ENCODE peak calls at places on chromosomes 2 and 18, in five cellular contexts. Z is AML-193; U is activated CD4-positive, alpha-beta T cell treated with anti-CD3 and anti-CD28 coated beads for 48 hours; H is activated T-cell treated with anti-CD3 and anti-CD28 coated beads, Interleukin-2, amount 50 U/mL, for 1 hour; O is ELF-1. D is an unnamed sample.

GRCh38 chr18:13500227-13500865 is 226.0 kb downstream of the FAM210A start:
- DNase-seq in Z (no peak), U (peak; percentile 23), H (no peak), O (peak; percentile 86), D (peak; percentile 88)

GRCh38 chr2:24190503-24190902 is 15.7 kb downstream of the FAM228A start:
- DNase-seq in Z (no peak), U (no peak), H (no peak), O (no peak), D (no peak)

GRCh38 chr2:86337235-86338099 is at the start of gene REEP1:
- DNase-seq in Z (no peak), U (peak; percentile 28), H (peak; percentile 24), O (peak; percentile 28), D (peak; percentile 50)

GRCh38 chr2:202064206-202064880 is 8.7 kb upstream of the KIAA2012 start:
- DNase-seq in Z (no peak), U (peak; percentile 25), H (no peak), O (peak; percentile 69), D (peak; percentile 92)

GRCh38 chr2:43707255-43707654 is 31.0 kb upstream of the C1GALT1C1L start:
- DNase-seq in Z (no peak), U (no peak), H (no peak), O (peak; percentile 7), D (peak; percentile 94)

GRCh38 chr2:121530210-121530562 is 494 bp upstream of the RNU4ATAC start:
- DNase-seq in Z (peak; percentile 71), U (no peak), H (no peak), O (peak; percentile 87), D (peak; percentile 84)

GRCh38 chr18:48345596-48345995 is 63.6 kb downstream of the ZBTB7C start:
- DNase-seq in Z (peak; percentile 30), U (no peak), H (no peak), O (no peak), D (peak; percentile 51)

GRCh38 chr2:173400760-173401159 is 46.1 kb downstream of the CDCA7 start:
- DNase-seq in Z (no peak), U (no peak), H (no peak), O (peak; percentile 48), D (peak; percentile 28)

GRCh38 chr2:68653538-68653982 is 10.2 kb downstream of the PROKR1 start:
- DNase-seq in Z (peak; percentile 52), U (peak; percentile 64), H (peak; percentile 23), O (no peak), D (no peak)

GRCh38 chr2:118250463-118250862 is 162.2 kb downstream of the INSIG2 start:
- DNase-seq in Z (no peak), U (no peak), H (no peak), O (no peak), D (peak; percentile 67)

GRCh38 chr2:132547089-132547687 is 122.8 kb downstream of the LYPD1 start:
- DNase-seq in Z (peak; percentile 33), U (peak; percentile 67), H (no peak), O (peak; percentile 62), D (peak; percentile 89)

GRCh38 chr2:120914839-120915521 is 179.3 kb downstream of the GLI2 start:
- DNase-seq in Z (no peak), U (no peak), H (no peak), O (peak; percentile 73), D (peak; percentile 95)

GRCh38 chr2:98790221-98790620 is 59.3 kb upstream of the MGAT4A start:
- DNase-seq in Z (no peak), U (no peak), H (no peak), O (no peak), D (no peak)

GRCh38 chr18:42187611-42188378 is 232.8 kb downstream of the PIK3C3 start:
- DNase-seq in Z (no peak), U (no peak), H (no peak), O (no peak), D (no peak)

GRCh38 chr18:40676676-40677075 is 1278.4 kb upstream of the PIK3C3 start:
- DNase-seq in Z (no peak), U (no peak), H (no peak), O (no peak), D (peak; percentile 28)

GRCh38 chr2:68466778-68467076 is 367 bp downstream of the FBXO48 start:
- DNase-seq in Z (no peak), U (no peak), H (no peak), O (no peak), D (peak; percentile 54)

GRCh38 chr2:11652141-11652540 is 17.9 kb downstream of the NTSR2 start:
- DNase-seq in Z (no peak), U (no peak), H (no peak), O (no peak), D (peak; percentile 6)

GRCh38 chr2:98736464-98736889 is 5.5 kb upstream of the MGAT4A start:
- DNase-seq in Z (no peak), U (no peak), H (no peak), O (no peak), D (no peak)

GRCh38 chr2:240458900-240459391 is 23.5 kb downstream of the GPC1 start:
- DNase-seq in Z (no peak), U (no peak), H (no peak), O (no peak), D (no peak)

GRCh38 chr18:30135938-30136337 is 906.6 kb downstream of the DSC3 start:
- DNase-seq in Z (no peak), U (no peak), H (no peak), O (no peak), D (no peak)

GRCh38 chr2:101442042-101442666 is 32.8 kb downstream of the RFX8 start:
- DNase-seq in Z (peak; percentile 72), U (no peak), H (no peak), O (no peak), D (peak; percentile 65)

GRCh38 chr2:54983345-54984235 is 66.7 kb downstream of the RTN4 start:
- DNase-seq in Z (no peak), U (no peak), H (no peak), O (no peak), D (peak; percentile 73)

GRCh38 chr18:49052891-49053644 is 102.3 kb upstream of the SMAD7 start:
- DNase-seq in Z (peak; percentile 93), U (no peak), H (no peak), O (no peak), D (peak; percentile 98)

GRCh38 chr2:238731961-238732360 is 115.9 kb upstream of the TWIST2 start:
- DNase-seq in Z (peak; percentile 62), U (no peak), H (no peak), O (no peak), D (peak; percentile 78)

GRCh38 chr2:6372317-6372903 is 493.3 kb downstream of the CMPK2 start:
- DNase-seq in Z (no peak), U (no peak), H (no peak), O (peak; percentile 7), D (peak; percentile 60)

GRCh38 chr2:39411186-39411944 is 25.7 kb downstream of the MAP4K3 start:
- DNase-seq in Z (no peak), U (no peak), H (no peak), O (no peak), D (peak; percentile 93)

GRCh38 chr18:22676423-22676822 is 256.7 kb upstream of the RBBP8 start:
- DNase-seq in Z (no peak), U (no peak), H (no peak), O (no peak), D (peak; percentile 32)

GRCh38 chr2:120912101-120912985 is 176.7 kb downstream of the GLI2 start:
- DNase-seq in Z (no peak), U (no peak), H (no peak), O (no peak), D (peak; percentile 87)

GRCh38 chr2:153872311-153873061 is 764 bp downstream of the GALNT13 start:
- DNase-seq in Z (no peak), U (peak; percentile 1), H (no peak), O (no peak), D (peak; percentile 1)

GRCh38 chr2:160994141-160995002 is 165.9 kb upstream of the TANK start:
- DNase-seq in Z (peak; percentile 63), U (peak; percentile 81), H (peak; percentile 22), O (peak; percentile 62), D (peak; percentile 96)

GRCh38 chr2:145743016-145743415 is 1223.1 kb upstream of the ZEB2 start:
- DNase-seq in Z (no peak), U (no peak), H (no peak), O (no peak), D (no peak)

GRCh38 chr2:181239400-181239799 is 217.8 kb upstream of the ITGA4 start:
- DNase-seq in Z (peak; percentile 32), U (peak; percentile 17), H (no peak), O (no peak), D (no peak)

GRCh38 chr2:201116115-201116958 is at the start of gene CFLAR:
- DNase-seq in Z (peak; percentile 82), U (peak; percentile 88), H (peak; percentile 78), O (peak; percentile 73), D (peak; percentile 87)

GRCh38 chr2:186009341-186009740 is 270.7 kb downstream of the FSIP2 start:
- DNase-seq in Z (no peak), U (no peak), H (no peak), O (no peak), D (no peak)

GRCh38 chr2:171747371-171747770 is 60.1 kb downstream of the DYNC1I2 start:
- DNase-seq in Z (no peak), U (no peak), H (no peak), O (no peak), D (no peak)

GRCh38 chr2:11746807-11747459 is 501 bp downstream of the LPIN1 start:
- DNase-seq in Z (no peak), U (no peak), H (no peak), O (peak; percentile 82), D (peak; percentile 53)

GRCh38 chr2:236657801-236658200 is 88.2 kb downstream of the ACKR3 start:
- DNase-seq in Z (no peak), U (no peak), H (no peak), O (no peak), D (no peak)

GRCh38 chr2:3204031-3204430 is 173.6 kb downstream of the EIPR1 start:
- DNase-seq in Z (no peak), U (no peak), H (no peak), O (no peak), D (no peak)

D was measured in GM23248.